ENCODE peak calls at places on chromosome X, in six cellular contexts. One of them, this sample, is unnamed.

GRCh38 chrX:26262121-26262523 is 46.2 kb downstream of the MAGEB5 start:
- DNase-seq in WERI-Rb-1: no peak
- DNase-seq in tibial artery: no peak
- DNase-seq in breast epithelium: no peak
- DNase-seq in GM23248: no peak
- DNase-seq in neural progenitor cell: no peak
- DNase-seq in this sample: no peak

GRCh38 chrX:129659137-129659536 is 4.4 kb upstream of the APLN start:
- DNase-seq in WERI-Rb-1: no peak
- DNase-seq in tibial artery: no peak
- DNase-seq in breast epithelium: no peak
- DNase-seq in GM23248: peak; percentile 25
- DNase-seq in neural progenitor cell: no peak
- DNase-seq in this sample: no peak

GRCh38 chrX:148572332-148572731 is 71.9 kb downstream of the AFF2 start:
- DNase-seq in WERI-Rb-1: no peak
- DNase-seq in tibial artery: no peak
- DNase-seq in breast epithelium: no peak
- DNase-seq in GM23248: peak; percentile 20
- DNase-seq in neural progenitor cell: no peak
- DNase-seq in this sample: no peak

GRCh38 chrX:154840856-154841255 is 6.4 kb upstream of the SMIM9 start:
- DNase-seq in WERI-Rb-1: no peak
- DNase-seq in tibial artery: no peak
- DNase-seq in breast epithelium: no peak
- DNase-seq in GM23248: peak; percentile 64
- DNase-seq in neural progenitor cell: no peak
- DNase-seq in this sample: peak; percentile 4

GRCh38 chrX:29478336-29479069 is 736.9 kb upstream of the MAGEB2 start:
- DNase-seq in WERI-Rb-1: peak; percentile 39
- DNase-seq in tibial artery: no peak
- DNase-seq in breast epithelium: no peak
- DNase-seq in GM23248: peak; percentile 57
- DNase-seq in neural progenitor cell: peak; percentile 64
- DNase-seq in this sample: peak; percentile 55

GRCh38 chrX:38086451-38087215 is 80.3 kb downstream of the SYTL5 start:
- DNase-seq in WERI-Rb-1: no peak
- DNase-seq in tibial artery: no peak
- DNase-seq in breast epithelium: no peak
- DNase-seq in GM23248: no peak
- DNase-seq in neural progenitor cell: no peak
- DNase-seq in this sample: peak; percentile 36

GRCh38 chrX:129655547-129656248 is 942 bp upstream of the APLN start:
- DNase-seq in WERI-Rb-1: peak; percentile 54
- DNase-seq in tibial artery: no peak
- DNase-seq in breast epithelium: no peak
- DNase-seq in GM23248: no peak
- DNase-seq in neural progenitor cell: peak; percentile 32
- DNase-seq in this sample: no peak

GRCh38 chrX:129040124-129040523 is 483.2 kb downstream of the SMARCA1 start:
- DNase-seq in WERI-Rb-1: no peak
- DNase-seq in tibial artery: no peak
- DNase-seq in breast epithelium: no peak
- DNase-seq in GM23248: no peak
- DNase-seq in neural progenitor cell: no peak
- DNase-seq in this sample: no peak

GRCh38 chrX:54551801-54552200 is 21.8 kb downstream of the GNL3L start:
- DNase-seq in WERI-Rb-1: no peak
- DNase-seq in tibial artery: no peak
- DNase-seq in breast epithelium: no peak
- DNase-seq in GM23248: no peak
- DNase-seq in neural progenitor cell: no peak
- DNase-seq in this sample: no peak

GRCh38 chrX:1531106-1531890 is 5.7 kb downstream of the P2RY8 start:
- DNase-seq in WERI-Rb-1: no peak
- DNase-seq in tibial artery: no peak
- DNase-seq in breast epithelium: no peak
- DNase-seq in GM23248: no peak
- DNase-seq in neural progenitor cell: no peak
- DNase-seq in this sample: no peak

GRCh38 chrX:100409316-100410082 is 574 bp downstream of the PCDH19 start:
- DNase-seq in WERI-Rb-1: no peak
- DNase-seq in tibial artery: no peak
- DNase-seq in breast epithelium: no peak
- DNase-seq in GM23248: no peak
- DNase-seq in neural progenitor cell: peak; percentile 52
- DNase-seq in this sample: no peak

GRCh38 chrX:17860811-17861495 is at the start of gene RAI2:
- DNase-seq in WERI-Rb-1: peak; percentile 25
- DNase-seq in tibial artery: peak; percentile 40
- DNase-seq in breast epithelium: peak; percentile 60
- DNase-seq in GM23248: no peak
- DNase-seq in neural progenitor cell: peak; percentile 77
- DNase-seq in this sample: no peak

GRCh38 chrX:13790206-13791131 is 26.4 kb downstream of the GPM6B start:
- DNase-seq in WERI-Rb-1: no peak
- DNase-seq in tibial artery: no peak
- DNase-seq in breast epithelium: no peak
- DNase-seq in GM23248: no peak
- DNase-seq in neural progenitor cell: no peak
- DNase-seq in this sample: no peak

GRCh38 chrX:116240446-116240845 is 69.9 kb downstream of the AGTR2 start:
- DNase-seq in WERI-Rb-1: no peak
- DNase-seq in tibial artery: no peak
- DNase-seq in breast epithelium: no peak
- DNase-seq in GM23248: no peak
- DNase-seq in neural progenitor cell: no peak
- DNase-seq in this sample: no peak

GRCh38 chrX:131724292-131724691 is 180.4 kb downstream of the OR13H1 start:
- DNase-seq in WERI-Rb-1: no peak
- DNase-seq in tibial artery: no peak
- DNase-seq in breast epithelium: no peak
- DNase-seq in GM23248: no peak
- DNase-seq in neural progenitor cell: no peak
- DNase-seq in this sample: no peak

GRCh38 chrX:10165580-10166247 is 8.9 kb downstream of the CLCN4 start:
- DNase-seq in WERI-Rb-1: no peak
- DNase-seq in tibial artery: no peak
- DNase-seq in breast epithelium: no peak
- DNase-seq in GM23248: no peak
- DNase-seq in neural progenitor cell: no peak
- DNase-seq in this sample: no peak

GRCh38 chrX:132876509-132876837 is 82.0 kb downstream of the HS6ST2 start:
- DNase-seq in WERI-Rb-1: no peak
- DNase-seq in tibial artery: no peak
- DNase-seq in breast epithelium: no peak
- DNase-seq in GM23248: no peak
- DNase-seq in neural progenitor cell: peak; percentile 57
- DNase-seq in this sample: peak; percentile 47

GRCh38 chrX:139639253-139639652 is 68.7 kb downstream of the MCF2 start:
- DNase-seq in WERI-Rb-1: no peak
- DNase-seq in tibial artery: no peak
- DNase-seq in breast epithelium: no peak
- DNase-seq in GM23248: no peak
- DNase-seq in neural progenitor cell: no peak
- DNase-seq in this sample: no peak

GRCh38 chrX:139642241-139642927 is 65.6 kb downstream of the MCF2 start:
- DNase-seq in WERI-Rb-1: peak; percentile 10
- DNase-seq in tibial artery: no peak
- DNase-seq in breast epithelium: no peak
- DNase-seq in GM23248: peak; percentile 6
- DNase-seq in neural progenitor cell: peak; percentile 71
- DNase-seq in this sample: peak; percentile 7

DNA sequence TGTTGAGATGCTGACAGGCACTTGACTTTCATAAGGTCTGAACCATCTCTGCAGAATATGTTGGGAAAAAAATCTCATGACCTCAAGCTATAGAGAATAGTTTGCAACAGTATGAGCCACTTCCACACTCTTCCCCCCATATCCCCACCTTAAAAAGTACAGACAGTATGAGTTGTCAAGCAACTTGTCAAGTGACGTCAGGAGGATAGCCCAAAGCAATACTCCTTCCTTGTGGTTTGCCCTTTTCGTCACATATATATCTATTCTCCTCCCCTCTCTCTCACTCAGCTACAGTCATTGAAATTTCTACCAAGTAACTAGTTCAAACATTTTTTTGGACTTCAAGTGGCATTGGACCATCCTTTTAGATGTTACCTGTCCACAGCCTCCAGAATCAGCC is 67.7 kb downstream of the MCF2 start:
- DNase-seq in WERI-Rb-1: no peak
- DNase-seq in tibial artery: no peak
- DNase-seq in breast epithelium: no peak
- DNase-seq in GM23248: no peak
- DNase-seq in neural progenitor cell: no peak
- DNase-seq in this sample: no peak
- H3K27ac ChIP-seq in WERI-Rb-1: no peak overlapping the region
- H3K27ac ChIP-seq in tibial artery: no peak overlapping the region
- H3K27ac ChIP-seq in breast epithelium: no peak overlapping the region
- H3K27ac ChIP-seq in GM23248: no peak overlapping the region
- H3K27ac ChIP-seq in neural progenitor cell: no peak overlapping the region
- H3K27ac ChIP-seq in this sample: no peak overlapping the region

DNA sequence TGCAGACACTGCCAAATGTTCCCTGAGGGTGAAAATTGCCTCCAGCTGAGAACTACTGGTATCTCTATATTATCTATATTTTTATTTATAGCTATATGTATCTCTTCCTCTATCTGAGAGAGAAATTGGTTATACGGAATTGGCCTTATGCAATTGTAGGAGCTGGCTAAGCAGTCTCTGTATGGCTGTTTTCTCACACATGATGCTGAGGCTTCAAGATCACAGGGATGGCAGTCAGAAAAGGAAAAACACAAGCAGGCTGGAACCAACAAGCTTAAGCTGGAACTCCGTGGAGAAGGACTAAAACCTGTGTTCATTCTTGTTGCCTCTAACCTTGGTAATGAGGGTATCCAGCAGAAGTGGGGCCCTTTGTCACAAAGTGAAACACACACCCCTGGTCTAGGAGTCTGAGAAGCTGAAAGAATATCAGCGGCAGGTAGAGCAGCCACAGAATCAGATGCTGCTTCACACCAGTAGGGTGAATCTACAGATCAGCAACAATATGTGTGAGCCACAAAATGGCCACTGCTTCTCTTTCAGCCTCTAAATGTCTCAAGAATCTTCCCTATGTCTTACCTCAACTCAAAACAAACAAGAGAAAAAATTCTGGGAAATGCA is 166.5 kb upstream of the PPP1R2C start:
- DNase-seq in WERI-Rb-1: no peak
- DNase-seq in tibial artery: no peak
- DNase-seq in breast epithelium: no peak
- DNase-seq in GM23248: no peak
- DNase-seq in neural progenitor cell: no peak
- DNase-seq in this sample: no peak
- H3K36me3 ChIP-seq in WERI-Rb-1: no peaks in the 10 kb centered on the region
- H3K36me3 ChIP-seq in tibial artery: no peaks in the 10 kb centered on the region
- H3K36me3 ChIP-seq in breast epithelium: no peaks in the 10 kb centered on the region
- H3K36me3 ChIP-seq in GM23248: no peaks in the 10 kb centered on the region
- H3K36me3 ChIP-seq in neural progenitor cell: no peaks in the 10 kb centered on the region
- H3K36me3 ChIP-seq in this sample: no peaks in the 10 kb centered on the region

GRCh38 chrX:94515009-94515408 is 841.0 kb downstream of the FAM133A start:
- DNase-seq in WERI-Rb-1: no peak
- DNase-seq in tibial artery: no peak
- DNase-seq in breast epithelium: no peak
- DNase-seq in GM23248: no peak
- DNase-seq in neural progenitor cell: peak; percentile 69
- DNase-seq in this sample: no peak
- H3K27ac ChIP-seq in WERI-Rb-1: no peak overlapping the region
- H3K27ac ChIP-seq in tibial artery: no peak overlapping the region
- H3K27ac ChIP-seq in breast epithelium: no peak overlapping the region
- H3K27ac ChIP-seq in GM23248: no peak overlapping the region
- H3K27ac ChIP-seq in neural progenitor cell: peak overlapping the region; percentile 5
- H3K27ac ChIP-seq in this sample: no peak overlapping the region

DNA sequence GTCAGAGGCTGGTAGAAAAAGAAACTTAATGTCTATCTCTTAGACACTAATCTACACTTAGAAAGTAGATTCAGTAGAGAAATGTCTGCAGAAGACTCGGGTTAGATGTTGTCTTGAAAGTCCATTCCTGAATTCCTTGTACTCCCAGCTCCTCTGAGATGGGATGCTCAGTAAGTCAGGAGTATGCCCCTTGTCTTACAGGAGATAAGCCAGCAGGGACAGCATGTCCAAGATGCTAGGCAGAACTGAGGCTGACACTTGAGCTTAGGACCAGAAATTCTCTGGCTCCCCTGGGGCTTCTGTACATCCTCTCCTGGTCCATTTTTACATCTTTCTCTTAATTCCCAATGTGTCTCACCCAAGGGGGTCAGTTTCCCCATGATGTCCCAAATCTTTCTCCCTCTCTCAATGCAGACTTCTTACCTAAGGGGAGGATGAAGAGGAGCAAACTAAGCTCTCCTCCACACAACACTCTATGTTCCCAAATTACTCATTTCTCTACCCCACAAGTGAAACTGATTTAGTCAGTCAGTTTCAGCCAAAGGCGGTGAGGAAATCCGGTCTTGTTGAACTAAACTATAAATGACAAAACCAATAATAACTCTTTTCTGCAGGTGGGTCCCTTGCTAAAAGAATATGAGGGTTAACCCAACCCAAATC is 558.2 kb upstream of the DIPK2B start:
- DNase-seq in WERI-Rb-1: no peak
- DNase-seq in tibial artery: no peak
- DNase-seq in breast epithelium: no peak
- DNase-seq in GM23248: peak; percentile 59
- DNase-seq in neural progenitor cell: no peak
- DNase-seq in this sample: no peak
- H3K36me3 ChIP-seq in WERI-Rb-1: no peaks in the 10 kb centered on the region
- H3K36me3 ChIP-seq in tibial artery: no peaks in the 10 kb centered on the region
- H3K36me3 ChIP-seq in breast epithelium: no peaks in the 10 kb centered on the region
- H3K36me3 ChIP-seq in GM23248: peaks cover 65% of the 10 kb centered on the region
- H3K36me3 ChIP-seq in neural progenitor cell: no peaks in the 10 kb centered on the region
- H3K36me3 ChIP-seq in this sample: no peaks in the 10 kb centered on the region

GRCh38 chrX:107673933-107674479 is 45.7 kb downstream of the PRPS1 start:
- DNase-seq in WERI-Rb-1: no peak
- DNase-seq in tibial artery: peak; percentile 93
- DNase-seq in breast epithelium: peak; percentile 81
- DNase-seq in GM23248: peak; percentile 59
- DNase-seq in neural progenitor cell: peak; percentile 33
- DNase-seq in this sample: no peak

GRCh38 chrX:107676559-107677378 is 48.5 kb downstream of the PRPS1 start:
- DNase-seq in WERI-Rb-1: peak; percentile 68
- DNase-seq in tibial artery: peak; percentile 90
- DNase-seq in breast epithelium: peak; percentile 82
- DNase-seq in GM23248: peak; percentile 90
- DNase-seq in neural progenitor cell: no peak
- DNase-seq in this sample: peak; percentile 96

GRCh38 chrX:107674480-107675364 is 46.4 kb downstream of the PRPS1 start:
- DNase-seq in WERI-Rb-1: peak; percentile 49
- DNase-seq in tibial artery: peak; percentile 88
- DNase-seq in breast epithelium: peak; percentile 63
- DNase-seq in GM23248: peak; percentile 75
- DNase-seq in neural progenitor cell: no peak
- DNase-seq in this sample: no peak

GRCh38 chrX:107675823-107676555 is 47.7 kb downstream of the PRPS1 start:
- DNase-seq in WERI-Rb-1: no peak
- DNase-seq in tibial artery: peak; percentile 64
- DNase-seq in breast epithelium: no peak
- DNase-seq in GM23248: peak; percentile 71
- DNase-seq in neural progenitor cell: no peak
- DNase-seq in this sample: no peak

DNA sequence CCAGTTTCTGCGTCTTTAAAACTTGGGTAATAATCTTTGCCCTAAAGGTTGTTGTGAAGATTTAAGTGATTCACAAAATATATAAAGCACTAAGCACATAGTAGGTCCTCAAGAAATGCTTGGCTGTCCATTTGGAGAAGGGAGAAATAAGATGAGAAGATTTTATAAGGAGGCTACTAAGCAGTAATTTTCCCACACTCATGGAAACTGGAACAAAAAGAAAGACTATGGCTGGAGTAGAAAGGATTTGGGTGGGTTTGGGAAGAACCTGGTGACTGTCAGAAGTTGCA is 47.0 kb downstream of the PRPS1 start:
- DNase-seq in WERI-Rb-1: no peak
- DNase-seq in tibial artery: no peak
- DNase-seq in breast epithelium: no peak
- DNase-seq in GM23248: no peak
- DNase-seq in neural progenitor cell: no peak
- DNase-seq in this sample: no peak
- H3K27ac ChIP-seq in WERI-Rb-1: no peak overlapping the region
- H3K27ac ChIP-seq in tibial artery: peak overlapping the region; percentile 94
- H3K27ac ChIP-seq in breast epithelium: peak overlapping the region; percentile 99
- H3K27ac ChIP-seq in GM23248: peak overlapping the region; percentile 96
- H3K27ac ChIP-seq in neural progenitor cell: no peak overlapping the region
- H3K27ac ChIP-seq in this sample: no peak overlapping the region